ENCODE peak calls at places on chromosomes 7 and 10, in five cellular contexts. P is H1, A is HepG2, F is GM12892, M is SK-N-SH. H is an unnamed sample.

GRCh38 chr7:35906191-35906908 is 105.5 kb downstream of the SEPTIN7 start:
- DNase-seq in P (peak; percentile 31), A (peak; percentile 69), F (peak; percentile 1), M (peak; percentile 57), H (peak; percentile 2)

GRCh38 chr7:111537134-111537533 is 25.2 kb downstream of the IMMP2L start:
- DNase-seq in P (no peak), A (no peak), F (no peak), M (no peak), H (no peak)

GRCh38 chr7:69738396-69738889 is 140.2 kb downstream of the AUTS2 start:
- DNase-seq in P (no peak), A (no peak), F (no peak), M (no peak), H (no peak)

GRCh38 chr7:37344886-37345579 is 103.6 kb downstream of the ELMO1 start:
- DNase-seq in P (no peak), A (no peak), F (no peak), M (peak; percentile 39), H (no peak)

GRCh38 chr7:133763241-133763640 is 363.9 kb upstream of the LRGUK start:
- DNase-seq in P (no peak), A (no peak), F (no peak), M (no peak), H (no peak)

GRCh38 chr7:101636822-101637623 is 7.9 kb upstream of the MYL10 start:
- DNase-seq in P (no peak), A (no peak), F (no peak), M (peak; percentile 37), H (no peak)

GRCh38 chr10:58773942-58774341 is 261.3 kb downstream of the BICC1 start:
- DNase-seq in P (no peak), A (no peak), F (no peak), M (no peak), H (no peak)

GRCh38 chr10:34985146-34985545 is 105.0 kb downstream of the CUL2 start:
- DNase-seq in P (no peak), A (no peak), F (no peak), M (no peak), H (no peak)

GRCh38 chr7:45155941-45156340 is 1.6 kb upstream of the RAMP3 start:
- DNase-seq in P (no peak), A (no peak), F (no peak), M (no peak), H (no peak)

GRCh38 chr7:116259821-116260440 is 49.6 kb downstream of the TES start:
- DNase-seq in P (no peak), A (no peak), F (no peak), M (no peak), H (no peak)

GRCh38 chr7:15780271-15780670 is 93.8 kb upstream of the MEOX2 start:
- DNase-seq in P (no peak), A (no peak), F (no peak), M (no peak), H (no peak)

GRCh38 chr10:131997366-131998049 is 15.8 kb upstream of the BNIP3 start:
- DNase-seq in P (no peak), A (peak; percentile 92), F (no peak), M (no peak), H (no peak)

GRCh38 chr10:133203652-133204195 is 26.3 kb upstream of the UTF1 start:
- DNase-seq in P (no peak), A (no peak), F (no peak), M (no peak), H (no peak)

GRCh38 chr7:158374586-158374985 is 213.0 kb downstream of the PTPRN2 start:
- DNase-seq in P (no peak), A (no peak), F (no peak), M (no peak), H (no peak)

GRCh38 chr10:90435296-90435695 is 422.5 kb downstream of the HTR7 start:
- DNase-seq in P (no peak), A (no peak), F (no peak), M (no peak), H (no peak)
- TF ChIP-seq TAF1 in P (no peak), A (no peak), F (no peak), M (no peak), H (no peak)

GRCh38 chr7:31696270-31696669 is 9.3 kb downstream of the PPP1R17 start:
- DNase-seq in P (no peak), A (no peak), F (no peak), M (no peak), H (no peak)

GRCh38 chr7:31695856-31696255 is 8.8 kb downstream of the PPP1R17 start:
- DNase-seq in P (no peak), A (no peak), F (no peak), M (no peak), H (no peak)

GRCh38 chr7:31702354-31702753 is 15.3 kb downstream of the PPP1R17 start:
- DNase-seq in P (no peak), A (no peak), F (no peak), M (no peak), H (no peak)

GRCh38 chr7:31699050-31699449 is 12.0 kb downstream of the PPP1R17 start:
- DNase-seq in P (no peak), A (no peak), F (no peak), M (no peak), H (no peak)
- TF ChIP-seq TAF1 in P (no peak), A (no peak), F (no peak), M (no peak), H (no peak)

DNA sequence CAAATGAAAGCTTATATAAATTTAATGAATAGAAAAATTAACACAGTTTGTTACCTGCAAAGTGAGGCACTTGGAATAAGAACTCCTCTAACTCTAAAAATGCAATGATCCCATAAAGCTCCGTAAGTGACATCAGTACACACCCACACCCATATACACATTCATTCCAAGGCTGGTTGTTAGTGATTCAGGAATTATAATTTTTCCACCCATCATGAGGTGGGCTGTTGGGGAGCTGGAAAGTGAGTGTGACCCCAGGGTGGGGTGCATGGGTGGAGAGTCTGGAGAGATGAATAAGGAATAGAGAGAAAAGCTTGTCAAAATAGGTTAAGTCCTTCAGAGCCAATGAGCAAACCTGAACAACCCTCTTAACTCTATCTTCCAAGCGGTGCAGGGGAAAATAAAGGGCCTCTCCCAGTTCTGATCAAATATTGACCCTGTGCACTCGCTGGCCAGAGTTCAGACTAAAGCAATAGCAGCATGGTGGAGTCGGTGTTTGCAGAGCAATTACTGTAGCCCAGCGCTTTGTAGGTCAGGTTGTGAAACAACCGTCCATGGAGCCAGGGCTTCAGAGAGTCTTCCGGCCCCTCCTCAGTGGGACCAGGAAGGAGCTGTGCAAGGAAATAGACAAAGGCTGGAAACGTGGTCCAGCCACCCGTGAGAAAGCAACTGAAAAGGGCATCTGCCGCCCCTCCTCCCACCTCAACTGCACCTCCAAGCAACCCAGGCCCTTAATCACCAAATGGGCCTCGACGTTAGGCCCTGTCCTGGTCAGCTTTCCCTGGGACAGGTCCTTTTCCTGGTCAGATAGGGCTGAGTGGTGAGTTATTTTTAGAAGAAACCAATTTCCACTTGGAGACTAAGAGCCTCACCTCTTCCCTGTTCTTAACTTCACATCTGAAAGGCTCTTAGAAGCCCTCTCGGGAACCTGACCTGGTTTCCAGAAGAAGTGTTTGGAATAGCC is 61.2 kb downstream of the SH3PXD2A start:
- DNase-seq in P (no peak), A (peak; percentile 99), F (no peak), M (no peak), H (no peak)
- TF ChIP-seq TAF1 in P (no peak), A (no peak), F (no peak), M (no peak), H (no peak)

DNA sequence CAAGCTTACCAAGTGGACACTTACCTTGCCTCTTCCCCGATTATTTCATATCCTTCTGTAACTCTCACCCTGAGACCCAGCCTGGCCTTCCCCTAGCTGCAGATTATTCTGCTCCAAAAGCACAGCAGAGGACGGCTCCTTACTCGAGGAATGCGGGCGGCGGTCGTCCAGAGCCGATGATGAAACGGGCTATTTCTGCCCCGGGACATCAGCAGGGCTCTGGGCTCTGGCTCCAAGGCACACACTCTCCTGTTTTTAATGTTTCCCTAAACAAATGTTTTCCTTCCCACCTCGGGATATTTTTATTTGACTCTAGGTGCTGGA is 342 bp upstream of the C10orf71 start:
- DNase-seq in P (no peak), A (no peak), F (no peak), M (no peak), H (no peak)
- TF ChIP-seq TAF1 in P (no peak), A (no peak), F (no peak), M (no peak), H (no peak)

DNA sequence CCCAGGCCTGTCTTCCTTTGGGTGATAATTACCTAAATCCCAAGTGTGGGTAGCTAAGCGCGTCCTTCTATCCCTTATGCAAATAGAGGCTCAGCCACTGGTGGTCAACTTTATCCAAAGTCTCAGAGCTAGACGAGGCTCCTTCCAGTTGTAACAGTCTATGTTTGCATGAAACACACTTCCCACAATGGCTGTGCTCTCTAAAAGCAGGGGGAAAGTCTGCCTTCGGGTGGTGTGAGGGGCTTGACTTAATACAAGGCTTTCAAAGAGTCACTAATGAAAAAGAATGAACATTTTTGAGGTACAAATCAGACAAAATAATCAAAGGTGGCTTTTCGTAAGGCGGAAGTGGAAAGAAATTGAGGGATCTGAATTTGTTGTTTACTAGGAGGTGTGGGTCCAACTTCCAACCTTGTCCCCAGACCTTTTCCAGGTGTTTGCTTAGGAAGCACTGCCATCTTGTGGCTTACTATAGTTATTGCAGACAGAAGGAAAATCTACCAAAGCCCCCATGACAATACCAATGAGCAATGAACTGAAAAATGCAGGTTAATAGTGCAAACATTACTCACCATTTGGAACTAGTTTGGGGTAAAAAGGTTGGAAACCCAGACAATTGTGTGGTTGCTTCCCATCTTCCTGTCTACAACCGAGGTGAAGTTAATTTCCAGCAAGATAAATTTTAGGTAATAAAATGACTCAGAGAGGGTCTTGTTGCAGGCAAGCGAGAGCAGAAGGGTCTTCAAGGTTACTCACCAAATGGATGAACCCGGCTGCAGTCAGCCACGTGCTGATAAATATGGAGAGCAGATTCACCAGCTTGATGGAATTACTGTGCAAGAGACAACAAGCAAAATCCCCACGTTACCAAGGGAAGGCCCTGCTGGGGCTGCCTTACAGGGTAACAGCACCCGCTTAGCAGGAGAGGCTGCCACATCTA is 525.7 kb downstream of the KCNMA1 start:
- DNase-seq in P (peak; percentile 19), A (peak; percentile 60), F (no peak), M (peak; percentile 76), H (peak; percentile 18)
- TF ChIP-seq TAF1 in P (no peak), A (no peak), F (no peak), M (no peak), H (no peak)